ENCODE peak calls at places on chromosomes 7 and 10, in five cellular contexts. Q is NCI-H446, G is bronchial epithelial cell, A is NCI-H345, E is mucosa of descending colon. O is an unnamed sample.

GRCh38 chr10:45100429-45100828 is 99.7 kb downstream of the ZNF22 start:
- DNase-seq in Q (no peak), G (no peak), A (no peak), E (no peak), O (no peak)

GRCh38 chr10:123427386-123427785 is 238.8 kb upstream of the GPR26 start:
- DNase-seq in Q (no peak), G (no peak), A (no peak), E (no peak), O (no peak)

GRCh38 chr10:45373003-45373782 is 823 bp upstream of the ALOX5 start:
- DNase-seq in Q (no peak), G (no peak), A (peak), E (peak), O (no peak)

GRCh38 chr10:61992059-61992460 is 90.6 kb downstream of the ARID5B start:
- DNase-seq in Q (no peak), G (peak), A (no peak), E (no peak), O (no peak)

GRCh38 chr10:51397695-51398094 is 301.7 kb downstream of the CSTF2T start:
- DNase-seq in Q (peak), G (peak), A (no peak), E (no peak), O (no peak)

GRCh38 chr7:147436718-147437117 is 1153.8 kb upstream of the C7orf33 start:
- DNase-seq in Q (no peak), G (no peak), A (no peak), E (no peak), O (no peak)

GRCh38 chr10:121098231-121098630 is 247.1 kb downstream of the WDR11 start:
- DNase-seq in Q (no peak), G (no peak), A (no peak), E (no peak), O (no peak)

GRCh38 chr10:107969936-107970335 is 805.4 kb upstream of the SORCS1 start:
- DNase-seq in Q (no peak), G (no peak), A (no peak), E (no peak), O (no peak)

GRCh38 chr10:89476150-89476549 is 59.2 kb downstream of the SLC16A12 start:
- DNase-seq in Q (no peak), G (no peak), A (no peak), E (no peak), O (no peak)

GRCh38 chr10:103637855-103638561 is 144.5 kb downstream of the NEURL1 start:
- DNase-seq in Q (no peak), G (peak), A (no peak), E (no peak), O (no peak)

GRCh38 chr10:4804505-4804904 is 21.5 kb upstream of the AKR1E2 start:
- DNase-seq in Q (no peak), G (no peak), A (no peak), E (no peak), O (no peak)

GRCh38 chr7:93890041-93890463 is 501 bp downstream of the TFPI2 start:
- DNase-seq in Q (no peak), G (peak), A (no peak), E (no peak), O (peak)

GRCh38 chr7:94212160-94212559 is 182.5 kb upstream of the COL1A2 start:
- DNase-seq in Q (no peak), G (no peak), A (no peak), E (no peak), O (no peak)

GRCh38 chr10:29681700-29682444 is 47.1 kb upstream of the SVIL start:
- DNase-seq in Q (no peak), G (peak), A (no peak), E (no peak), O (no peak)

GRCh38 chr7:106538638-106539037 is 122.3 kb downstream of the CCDC71L start:
- DNase-seq in Q (no peak), G (no peak), A (no peak), E (no peak), O (no peak)

GRCh38 chr10:5762531-5762930 is 50.7 kb downstream of the GDI2 start:
- DNase-seq in Q (no peak), G (peak), A (no peak), E (no peak), O (no peak)

GRCh38 chr10:69332278-69333010 is 54.1 kb downstream of the HK1 start:
- DNase-seq in Q (no peak), G (peak), A (no peak), E (no peak), O (no peak)

GRCh38 chr7:129095258-129095657 is 40.3 kb upstream of the TNPO3 start:
- DNase-seq in Q (no peak), G (no peak), A (no peak), E (no peak), O (no peak)

GRCh38 chr7:128100225-128100948 is 69.2 kb upstream of the LRRC4 start:
- DNase-seq in Q (no peak), G (no peak), A (no peak), E (peak), O (no peak)

GRCh38 chr10:58674260-58674659 is 161.6 kb downstream of the BICC1 start:
- DNase-seq in Q (no peak), G (no peak), A (no peak), E (no peak), O (no peak)

GRCh38 chr7:2928256-2928612 is 84.1 kb upstream of the GNA12 start:
- DNase-seq in Q (no peak), G (no peak), A (no peak), E (no peak), O (no peak)

GRCh38 chr10:76150886-76151288 is 719.5 kb downstream of the LRMDA start:
- DNase-seq in Q (no peak), G (peak), A (no peak), E (no peak), O (no peak)

GRCh38 chr7:121344497-121344896 is 15.7 kb downstream of the WNT16 start:
- DNase-seq in Q (no peak), G (no peak), A (no peak), E (no peak), O (no peak)

GRCh38 chr10:111455776-111456426 is 379.1 kb downstream of the ADRA2A start:
- DNase-seq in Q (no peak), G (no peak), A (no peak), E (no peak), O (no peak)

GRCh38 chr10:123272171-123272570 is 118.0 kb downstream of the BUB3 start:
- DNase-seq in Q (no peak), G (no peak), A (no peak), E (no peak), O (no peak)

GRCh38 chr10:63494951-63495350 is 26.2 kb upstream of the REEP3 start:
- DNase-seq in Q (no peak), G (no peak), A (no peak), E (no peak), O (no peak)

GRCh38 chr10:101529207-101529606 is 58.9 kb downstream of the POLL start:
- DNase-seq in Q (no peak), G (no peak), A (no peak), E (no peak), O (no peak)

GRCh38 chr7:91352091-91352490 is 87.9 kb downstream of the FZD1 start:
- DNase-seq in Q (no peak), G (no peak), A (no peak), E (no peak), O (no peak)

GRCh38 chr10:133335238-133336122 is 1.2 kb downstream of the CALY start:
- DNase-seq in Q (no peak), G (no peak), A (no peak), E (no peak), O (no peak)

GRCh38 chr7:106613861-106614560 is 46.9 kb downstream of the CCDC71L start:
- DNase-seq in Q (no peak), G (no peak), A (no peak), E (no peak), O (no peak)

GRCh38 chr10:30783939-30784500 is 154.5 kb upstream of the LYZL2 start:
- DNase-seq in Q (peak), G (peak), A (peak), E (peak), O (peak)

GRCh38 chr10:75358835-75359421 is 42.6 kb downstream of the ZNF503 start:
- DNase-seq in Q (no peak), G (peak), A (no peak), E (no peak), O (no peak)

GRCh38 chr7:3106353-3106752 is 62.7 kb upstream of the CARD11 start:
- DNase-seq in Q (no peak), G (no peak), A (no peak), E (no peak), O (no peak)

GRCh38 chr10:33819206-33819605 is 484.7 kb upstream of the NRP1 start:
- DNase-seq in Q (no peak), G (no peak), A (no peak), E (no peak), O (no peak)

GRCh38 chr7:121555558-121555957 is 159.4 kb upstream of the FAM3C start:
- DNase-seq in Q (no peak), G (no peak), A (no peak), E (no peak), O (no peak)

GRCh38 chr7:141481971-141482370 is 69.2 kb upstream of the AGK start:
- DNase-seq in Q (no peak), G (no peak), A (no peak), E (no peak), O (no peak)

GRCh38 chr7:95246935-95247370 is 77.4 kb downstream of the PON1 start:
- DNase-seq in Q (peak), G (peak), A (peak), E (no peak), O (peak)

GRCh38 chr10:4725917-4726606 is 99.9 kb upstream of the AKR1E2 start:
- DNase-seq in Q (no peak), G (peak), A (no peak), E (no peak), O (no peak)

GRCh38 chr10:88840881-88841280 is 10.8 kb downstream of the ANKRD22 start:
- DNase-seq in Q (no peak), G (no peak), A (no peak), E (no peak), O (no peak)

O was measured in brain pericyte.